ENCODE peak calls at places on chromosomes 4 and X, in four cellular contexts. One of them, this sample, is unnamed. For H3K4me1, the result is how much of the 10 kb centered on the place peaks cover.

GRCh38 chr4:25928320-25928955 is 14.4 kb downstream of the SMIM20 start:
- DNase-seq in IMR-90: no peak
- DNase-seq in keratinocyte: no peak
- DNase-seq in PC-3: no peak
- DNase-seq in this sample: no peak

GRCh38 chrX:153769865-153770605 is 6.0 kb downstream of the PLXNB3 start:
- DNase-seq in IMR-90: no peak
- DNase-seq in keratinocyte: no peak
- DNase-seq in PC-3: no peak
- DNase-seq in this sample: no peak

GRCh38 chr4:173005912-173006633 is 162.5 kb upstream of the GALNT7 start:
- DNase-seq in IMR-90: no peak
- DNase-seq in keratinocyte: no peak
- DNase-seq in PC-3: no peak
- DNase-seq in this sample: no peak

GRCh38 chr4:108171541-108172230 is 3.0 kb upstream of the LEF1 start:
- DNase-seq in IMR-90: no peak
- DNase-seq in keratinocyte: no peak
- DNase-seq in PC-3: no peak
- DNase-seq in this sample: no peak

GRCh38 chrX:11016728-11017127 is 94.4 kb upstream of the HCCS start:
- DNase-seq in IMR-90: no peak
- DNase-seq in keratinocyte: no peak
- DNase-seq in PC-3: no peak
- DNase-seq in this sample: no peak

GRCh38 chrX:54181196-54181953 is 1.7 kb downstream of the FAM120C start:
- DNase-seq in IMR-90: peak
- DNase-seq in keratinocyte: no peak
- DNase-seq in PC-3: peak
- DNase-seq in this sample: no peak

GRCh38 chrX:109966246-109966645 is 36.7 kb upstream of the TMEM164 start:
- DNase-seq in IMR-90: no peak
- DNase-seq in keratinocyte: no peak
- DNase-seq in PC-3: peak
- DNase-seq in this sample: no peak

GRCh38 chrX:77347572-77347971 is 99.6 kb upstream of the FGF16 start:
- DNase-seq in IMR-90: no peak
- DNase-seq in keratinocyte: no peak
- DNase-seq in PC-3: peak
- DNase-seq in this sample: no peak

GRCh38 chr4:184406915-184407314 is 67.4 kb downstream of the IRF2 start:
- DNase-seq in IMR-90: no peak
- DNase-seq in keratinocyte: no peak
- DNase-seq in PC-3: no peak
- DNase-seq in this sample: no peak

GRCh38 chr4:55887594-55887993 is 34.1 kb downstream of the EXOC1 start:
- DNase-seq in IMR-90: no peak
- DNase-seq in keratinocyte: no peak
- DNase-seq in PC-3: peak
- DNase-seq in this sample: no peak

GRCh38 chrX:15497865-15498264 is 2.7 kb upstream of the BMX start:
- DNase-seq in IMR-90: peak
- DNase-seq in keratinocyte: no peak
- DNase-seq in PC-3: peak
- DNase-seq in this sample: no peak

GRCh38 chr4:111046811-111047210 is 423.9 kb upstream of the PITX2 start:
- DNase-seq in IMR-90: no peak
- DNase-seq in keratinocyte: no peak
- DNase-seq in PC-3: no peak
- DNase-seq in this sample: no peak

GRCh38 chr4:80913381-80913780 is 117.1 kb upstream of the BMP3 start:
- DNase-seq in IMR-90: no peak
- DNase-seq in keratinocyte: no peak
- DNase-seq in PC-3: no peak
- DNase-seq in this sample: no peak

GRCh38 chr4:52265781-52266525 is 214.8 kb downstream of the SPATA18 start:
- DNase-seq in IMR-90: no peak
- DNase-seq in keratinocyte: no peak
- DNase-seq in PC-3: peak
- DNase-seq in this sample: no peak

GRCh38 chr4:15027921-15028435 is 25.7 kb downstream of the CPEB2 start:
- DNase-seq in IMR-90: no peak
- DNase-seq in keratinocyte: no peak
- DNase-seq in PC-3: no peak
- DNase-seq in this sample: no peak

GRCh38 chr4:165331316-165331715 is 3.8 kb downstream of the MSMO1 start:
- DNase-seq in IMR-90: no peak
- DNase-seq in keratinocyte: no peak
- DNase-seq in PC-3: no peak
- DNase-seq in this sample: no peak
- H3K9ac ChIP-seq in IMR-90: no peak
- H3K9ac ChIP-seq in keratinocyte: peak
- H3K9ac ChIP-seq in PC-3: no peak
- H3K9ac ChIP-seq in this sample: no peak

GRCh38 chrX:134551365-134552095 is 91.6 kb downstream of the HPRT1 start:
- DNase-seq in IMR-90: peak
- DNase-seq in keratinocyte: no peak
- DNase-seq in PC-3: peak
- DNase-seq in this sample: no peak
- H3K4me3 ChIP-seq in IMR-90: peak
- H3K4me3 ChIP-seq in keratinocyte: no peak
- H3K4me3 ChIP-seq in PC-3: no peak
- H3K4me3 ChIP-seq in this sample: peak

GRCh38 chrX:12949205-12949926 is 25.5 kb upstream of the TMSB4X start:
- DNase-seq in IMR-90: peak
- DNase-seq in keratinocyte: no peak
- DNase-seq in PC-3: no peak
- DNase-seq in this sample: no peak

GRCh38 chrX:12946838-12947544 is 27.9 kb upstream of the TMSB4X start:
- DNase-seq in IMR-90: peak
- DNase-seq in keratinocyte: no peak
- DNase-seq in PC-3: peak
- DNase-seq in this sample: no peak

GRCh38 chrX:12948495-12948894 is 26.4 kb upstream of the TMSB4X start:
- DNase-seq in IMR-90: no peak
- DNase-seq in keratinocyte: no peak
- DNase-seq in PC-3: no peak
- DNase-seq in this sample: no peak

GRCh38 chrX:12946406-12946805 is 28.5 kb upstream of the TMSB4X start:
- DNase-seq in IMR-90: no peak
- DNase-seq in keratinocyte: no peak
- DNase-seq in PC-3: no peak
- DNase-seq in this sample: no peak

GRCh38 chrX:12947545-12948235 is 27.2 kb upstream of the TMSB4X start:
- DNase-seq in IMR-90: no peak
- DNase-seq in keratinocyte: no peak
- DNase-seq in PC-3: no peak
- DNase-seq in this sample: no peak
- H3K4me1 ChIP-seq in IMR-90: under half
- H3K4me1 ChIP-seq in keratinocyte: under half
- H3K4me1 ChIP-seq in PC-3: under half
- H3K4me1 ChIP-seq in this sample: under half

GRCh38 chrX:103552236-103552635 is 32.9 kb upstream of the RAB40A start:
- DNase-seq in IMR-90: no peak
- DNase-seq in keratinocyte: no peak
- DNase-seq in PC-3: no peak
- DNase-seq in this sample: no peak

GRCh38 chrX:103556941-103557340 is 28.4 kb upstream of the TCEAL4 start:
- DNase-seq in IMR-90: no peak
- DNase-seq in keratinocyte: no peak
- DNase-seq in PC-3: peak
- DNase-seq in this sample: no peak

GRCh38 chrX:103550415-103551051 is 31.2 kb upstream of the RAB40A start:
- DNase-seq in IMR-90: no peak
- DNase-seq in keratinocyte: no peak
- DNase-seq in PC-3: peak
- DNase-seq in this sample: no peak

GRCh38 chrX:103549920-103550319 is 30.6 kb upstream of the RAB40A start:
- DNase-seq in IMR-90: no peak
- DNase-seq in keratinocyte: no peak
- DNase-seq in PC-3: no peak
- DNase-seq in this sample: no peak

GRCh38 chrX:103554687-103555417 is 30.5 kb upstream of the TCEAL4 start:
- DNase-seq in IMR-90: peak
- DNase-seq in keratinocyte: no peak
- DNase-seq in PC-3: no peak
- DNase-seq in this sample: no peak
- H3K9ac ChIP-seq in IMR-90: peak
- H3K9ac ChIP-seq in keratinocyte: no peak
- H3K9ac ChIP-seq in PC-3: no peak
- H3K9ac ChIP-seq in this sample: peak

DNA sequence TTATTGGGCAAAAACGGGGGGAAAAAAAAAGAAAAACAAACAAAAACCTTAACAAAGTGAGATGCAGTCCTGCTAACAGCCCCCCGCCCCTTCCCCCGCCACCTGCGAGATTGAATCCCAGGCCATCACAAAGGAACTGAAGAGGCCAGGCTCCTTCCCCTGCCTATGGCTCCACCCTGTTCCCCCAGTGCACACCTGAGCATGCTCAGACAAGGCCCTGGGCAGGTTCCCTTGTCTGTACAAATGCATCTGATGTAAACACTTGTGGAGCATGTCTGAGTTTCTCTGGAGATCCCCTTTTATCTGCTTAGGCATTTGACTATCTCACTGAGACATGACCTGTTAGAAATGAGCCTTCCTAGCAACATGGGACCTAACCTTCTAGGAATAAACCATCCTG is 983.7 kb upstream of the PABPC4L start:
- DNase-seq in IMR-90: no peak
- DNase-seq in keratinocyte: no peak
- DNase-seq in PC-3: no peak
- DNase-seq in this sample: no peak
- H3K4me3 ChIP-seq in IMR-90: no peak
- H3K4me3 ChIP-seq in keratinocyte: no peak
- H3K4me3 ChIP-seq in PC-3: no peak
- H3K4me3 ChIP-seq in this sample: no peak

GRCh38 chr4:125322363-125322730 is 7.6 kb downstream of the FAT4 start:
- DNase-seq in IMR-90: peak
- DNase-seq in keratinocyte: no peak
- DNase-seq in PC-3: peak
- DNase-seq in this sample: no peak
- H3K4me1 ChIP-seq in IMR-90: under half
- H3K4me1 ChIP-seq in keratinocyte: under half
- H3K4me1 ChIP-seq in PC-3: under half
- H3K4me1 ChIP-seq in this sample: under half

GRCh38 chr4:116180056-116180690 is 905.2 kb downstream of the TRAM1L1 start:
- DNase-seq in IMR-90: no peak
- DNase-seq in keratinocyte: no peak
- DNase-seq in PC-3: peak
- DNase-seq in this sample: no peak
- H3K9ac ChIP-seq in IMR-90: no peak
- H3K9ac ChIP-seq in keratinocyte: no peak
- H3K9ac ChIP-seq in PC-3: no peak
- H3K9ac ChIP-seq in this sample: no peak

GRCh38 chr4:88985088-88985779 is 71.8 kb downstream of the FAM13A start:
- DNase-seq in IMR-90: peak
- DNase-seq in keratinocyte: no peak
- DNase-seq in PC-3: no peak
- DNase-seq in this sample: no peak

GRCh38 chr4:88982757-88983156 is 74.2 kb downstream of the FAM13A start:
- DNase-seq in IMR-90: no peak
- DNase-seq in keratinocyte: no peak
- DNase-seq in PC-3: no peak
- DNase-seq in this sample: no peak

GRCh38 chr4:88981571-88981970 is 75.4 kb downstream of the FAM13A start:
- DNase-seq in IMR-90: peak
- DNase-seq in keratinocyte: no peak
- DNase-seq in PC-3: no peak
- DNase-seq in this sample: no peak

GRCh38 chr4:88979292-88979691 is 77.7 kb downstream of the FAM13A start:
- DNase-seq in IMR-90: peak
- DNase-seq in keratinocyte: no peak
- DNase-seq in PC-3: no peak
- DNase-seq in this sample: no peak

GRCh38 chr4:88981993-88982392 is 75.0 kb downstream of the FAM13A start:
- DNase-seq in IMR-90: no peak
- DNase-seq in keratinocyte: no peak
- DNase-seq in PC-3: no peak
- DNase-seq in this sample: no peak
- H3K4me3 ChIP-seq in IMR-90: no peak
- H3K4me3 ChIP-seq in keratinocyte: no peak
- H3K4me3 ChIP-seq in PC-3: no peak
- H3K4me3 ChIP-seq in this sample: no peak

This sample was measured in kidney.